ENCODE peak calls at places on chromosome 15, in six cellular contexts. G, Z, B, I, Y and K are unnamed samples.

GRCh38 chr15:92663250-92663951 is 7.8 kb upstream of the FAM174B start:
- DNase-seq in G (no peak), Z (no peak), B (no peak), I (no peak), Y (peak), K (no peak)

GRCh38 chr15:37104413-37105392 is 4.4 kb upstream of the MEIS2 start:
- DNase-seq in G (no peak), Z (no peak), B (no peak), I (no peak), Y (no peak), K (no peak)

GRCh38 chr15:50109086-50109987 is 9.7 kb downstream of the ATP8B4 start:
- DNase-seq in G (no peak), Z (no peak), B (no peak), I (no peak), Y (no peak), K (peak)

GRCh38 chr15:78365931-78366330 is 25.8 kb downstream of the CRABP1 start:
- DNase-seq in G (no peak), Z (no peak), B (no peak), I (no peak), Y (no peak), K (peak)

GRCh38 chr15:85582719-85583089 is 202.3 kb downstream of the AKAP13 start:
- DNase-seq in G (peak), Z (no peak), B (no peak), I (peak), Y (peak), K (peak)

GRCh38 chr15:65583701-65584100 is 27.2 kb downstream of the INTS14 start:
- DNase-seq in G (no peak), Z (no peak), B (no peak), I (no peak), Y (peak), K (no peak)

GRCh38 chr15:50358805-50359204 is 3.8 kb upstream of the GABPB1 start:
- DNase-seq in G (no peak), Z (no peak), B (peak), I (no peak), Y (no peak), K (no peak)

GRCh38 chr15:96553006-96553405 is 222.5 kb downstream of the NR2F2 start:
- DNase-seq in G (no peak), Z (no peak), B (no peak), I (no peak), Y (no peak), K (no peak)

GRCh38 chr15:101124731-101125558 is 126.9 kb downstream of the CHSY1 start:
- DNase-seq in G (no peak), Z (no peak), B (no peak), I (no peak), Y (peak), K (no peak)

DNA sequence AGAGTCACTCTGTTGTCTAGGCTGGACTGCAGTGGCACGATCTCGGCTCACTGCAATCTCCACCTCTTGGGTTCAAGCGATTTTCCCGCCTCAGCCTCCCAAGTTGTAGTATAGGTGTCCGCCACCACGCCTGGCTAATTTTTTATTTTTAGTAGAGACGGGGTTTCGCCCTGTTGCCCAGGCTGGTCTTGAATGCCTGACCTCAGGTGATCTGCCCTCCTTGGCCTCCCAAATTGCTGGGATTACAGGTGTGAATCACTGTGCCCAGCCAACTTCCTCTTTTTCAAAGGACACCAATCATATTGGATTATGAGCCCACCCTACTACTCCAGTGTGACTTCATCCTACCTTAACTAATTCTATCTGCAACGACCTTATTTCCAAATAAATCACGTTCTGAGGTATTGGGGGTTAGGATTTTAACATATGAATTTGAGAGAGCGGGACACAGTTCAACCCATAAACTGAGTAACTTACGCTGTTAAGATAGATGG is 3.2 kb downstream of the ISG20 start:
- DNase-seq in G (no peak), Z (no peak), B (no peak), I (no peak), Y (no peak), K (no peak)
- H3K4me3 ChIP-seq in G (no peak), Z (no peak), B (no peak), I (no peak), Y (peak), K (no peak)

GRCh38 chr15:52546031-52546751 is 17.5 kb upstream of the MYO5A start:
- DNase-seq in G (no peak), Z (no peak), B (no peak), I (no peak), Y (no peak), K (no peak)
- TF ChIP-seq POLR2A in G (no peak), Z (no peak), B (no peak), I (no peak), Y (peak), K (no peak)

GRCh38 chr15:74958908-74959642 is 2.5 kb upstream of the RPP25 start:
- DNase-seq in G (no peak), Z (peak), B (no peak), I (no peak), Y (no peak), K (no peak)
- H3K4me3 ChIP-seq in G (peak), Z (peak), B (peak), I (peak), Y (peak), K (peak)

GRCh38 chr15:90004671-90005070 is 3.5 kb downstream of the ZNF710 start:
- DNase-seq in G (peak), Z (no peak), B (peak), I (no peak), Y (no peak), K (no peak)
- TF ChIP-seq POLR2A in G (peak), Z (no peak), B (no peak), I (no peak), Y (no peak), K (no peak)

DNA sequence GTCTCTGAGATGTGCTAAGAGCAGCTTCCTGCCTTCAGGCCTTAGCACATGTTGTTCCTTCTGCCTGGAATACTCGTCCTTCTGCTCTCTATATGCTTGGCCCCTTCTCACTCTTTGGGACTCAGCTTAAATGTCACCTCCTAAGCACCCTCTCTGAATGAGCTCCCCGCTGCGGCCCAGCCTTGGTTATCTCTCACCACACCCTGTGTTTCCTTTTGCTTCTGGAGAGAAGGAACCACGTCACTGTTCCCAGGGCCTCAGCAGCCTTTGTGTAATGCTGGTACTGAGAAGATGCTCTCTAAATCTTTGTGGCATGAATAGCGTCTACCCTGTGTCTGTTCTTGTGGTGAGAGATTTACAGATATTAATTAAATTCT is 2.2 kb downstream of the FAH start:
- DNase-seq in G (no peak), Z (no peak), B (no peak), I (no peak), Y (no peak), K (no peak)
- H3K4me3 ChIP-seq in G (no peak), Z (no peak), B (no peak), I (no peak), Y (no peak), K (no peak)

GRCh38 chr15:73631915-73632669 is 1.1 kb downstream of the NPTN start:
- DNase-seq in G (peak), Z (no peak), B (peak), I (peak), Y (no peak), K (peak)
- TF ChIP-seq POLR2A in G (peak), Z (no peak), B (no peak), I (peak), Y (no peak), K (no peak)